ENCODE peak calls at places on chromosomes 16 and 17, in eight cellular contexts. C is transverse colon, J is adrenal gland, U is heart left ventricle, I is tibial nerve, F is body of pancreas, O is lower leg skin, V is Peyer's patch. L is an unnamed sample.

GRCh38 chr17:57136355-57136754 is 51.3 kb downstream of the AKAP1 start:
- DNase-seq in C (no peak), J (no peak), U (no peak), I (no peak), F (no peak), O (no peak), V (no peak), L (no peak)

GRCh38 chr16:75070055-75070841 is 46.3 kb downstream of the LDHD start:
- DNase-seq in C (no peak), J (peak; percentile 31), U (peak; percentile 23), I (no peak), F (no peak), O (no peak), V (no peak), L (peak; percentile 53)

GRCh38 chr17:35214192-35214591 is 20.0 kb upstream of the SLC35G3 start:
- DNase-seq in C (no peak), J (no peak), U (no peak), I (no peak), F (no peak), O (no peak), V (peak; percentile 20), L (no peak)

GRCh38 chr17:40535924-40536717 is 29.2 kb downstream of the CCR7 start:
- DNase-seq in C (no peak), J (no peak), U (peak; percentile 80), I (no peak), F (no peak), O (no peak), V (no peak), L (peak; percentile 22)

GRCh38 chr17:60421273-60422161 is 772 bp upstream of the CHCT1 start:
- DNase-seq in C (peak; percentile 77), J (peak; percentile 67), U (peak; percentile 66), I (peak; percentile 52), F (peak; percentile 69), O (peak; percentile 93), V (peak; percentile 68), L (peak; percentile 86)

GRCh38 chr17:42846594-42847280 is 2.4 kb downstream of the AOC2 start:
- DNase-seq in C (no peak), J (peak; percentile 71), U (no peak), I (no peak), F (peak; percentile 10), O (peak; percentile 74), V (no peak), L (no peak)

GRCh38 chr16:66933776-66934137 is 445 bp downstream of the CIAO2B start:
- DNase-seq in C (no peak), J (peak; percentile 35), U (no peak), I (no peak), F (no peak), O (no peak), V (no peak), L (no peak)

GRCh38 chr17:142102-142661 is 4.8 kb downstream of the SCGB1C2 start:
- DNase-seq in C (no peak), J (peak; percentile 59), U (peak; percentile 6), I (peak; percentile 3), F (peak; percentile 44), O (peak; percentile 73), V (peak; percentile 14), L (peak; percentile 15)

GRCh38 chr16:168424-168823 is 2.6 kb downstream of the HBM start:
- DNase-seq in C (no peak), J (no peak), U (no peak), I (no peak), F (no peak), O (no peak), V (no peak), L (peak; percentile 74)

GRCh38 chr16:19186403-19186802 is 18.4 kb downstream of the SYT17 start:
- DNase-seq in C (no peak), J (no peak), U (no peak), I (no peak), F (no peak), O (no peak), V (no peak), L (no peak)

GRCh38 chr16:1983544-1984346 is at the start of gene GFER:
- DNase-seq in C (peak; percentile 92), J (peak; percentile 91), U (peak; percentile 93), I (peak; percentile 78), F (peak; percentile 91), O (peak; percentile 96), V (peak; percentile 78), L (peak; percentile 95)
- TF ChIP-seq POLR2A in C (peak; percentile 71), J (peak; percentile 51), U (no peak), I (no peak), F (peak; percentile 67), O (no peak), V (peak; percentile 55), L (peak; percentile 72)

GRCh38 chr17:82228278-82228841 is 482 bp upstream of the SLC16A3 start:
- DNase-seq in C (peak; percentile 80), J (no peak), U (peak; percentile 59), I (no peak), F (no peak), O (peak; percentile 89), V (peak; percentile 77), L (peak; percentile 46)

GRCh38 chr17:82230627-82231311 is 1.9 kb downstream of the SLC16A3 start:
- DNase-seq in C (peak; percentile 92), J (peak; percentile 73), U (peak; percentile 90), I (peak; percentile 71), F (no peak), O (peak; percentile 96), V (peak; percentile 74), L (peak; percentile 87)

GRCh38 chr17:82229686-82230626 is 1.1 kb downstream of the SLC16A3 start:
- DNase-seq in C (peak; percentile 27), J (no peak), U (no peak), I (no peak), F (no peak), O (peak; percentile 87), V (no peak), L (peak; percentile 48)

GRCh38 chr17:82227629-82228277 is 1.1 kb upstream of the SLC16A3 start:
- DNase-seq in C (no peak), J (no peak), U (peak; percentile 10), I (no peak), F (no peak), O (no peak), V (no peak), L (no peak)

GRCh38 chr17:82228842-82229685 is at the start of gene SLC16A3:
- DNase-seq in C (peak; percentile 78), J (no peak), U (peak; percentile 74), I (no peak), F (no peak), O (peak; percentile 89), V (peak; percentile 70), L (peak; percentile 77)
- TF ChIP-seq POLR2A in C (peak; percentile 32), J (peak; percentile 87), U (no peak), I (peak; percentile 46), F (peak; percentile 9), O (no peak), V (no peak), L (peak; percentile 54)

GRCh38 chr16:87953308-87954208 is 2.3 kb downstream of the BANP start:
- DNase-seq in C (no peak), J (no peak), U (no peak), I (no peak), F (no peak), O (no peak), V (no peak), L (no peak)
- TF ChIP-seq POLR2A in C (no peak), J (no peak), U (no peak), I (no peak), F (peak; percentile 51), O (no peak), V (peak; percentile 17), L (no peak)

GRCh38 chr17:55895112-55895759 is 144.4 kb downstream of the PCTP start:
- DNase-seq in C (no peak), J (no peak), U (no peak), I (peak; percentile 12), F (no peak), O (no peak), V (no peak), L (no peak)

GRCh38 chr17:55897301-55897700 is 146.4 kb downstream of the PCTP start:
- DNase-seq in C (no peak), J (no peak), U (no peak), I (peak; percentile 41), F (no peak), O (no peak), V (no peak), L (no peak)

GRCh38 chr17:55903028-55903690 is 152.3 kb downstream of the PCTP start:
- DNase-seq in C (no peak), J (no peak), U (no peak), I (no peak), F (no peak), O (no peak), V (no peak), L (no peak)

DNA sequence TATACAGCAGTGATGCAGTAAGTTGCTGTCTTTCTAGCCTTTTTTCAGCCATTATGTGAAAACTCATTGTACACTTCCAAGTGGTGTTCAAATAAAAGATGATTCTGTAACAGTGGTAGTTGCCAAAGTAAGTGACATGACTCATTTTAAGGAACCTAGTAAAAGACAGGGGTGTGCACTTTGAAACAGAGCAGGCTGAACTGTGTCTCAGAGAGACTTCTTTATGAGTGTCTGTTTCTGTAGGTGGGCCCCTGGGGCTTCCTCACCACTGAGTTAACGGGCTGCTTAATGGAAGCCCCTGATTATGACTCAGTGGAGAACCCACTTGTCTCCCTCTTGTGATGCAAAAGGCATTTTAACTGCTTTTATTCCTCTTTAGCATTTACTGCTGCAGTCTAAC is 147.3 kb downstream of the PCTP start:
- DNase-seq in C (no peak), J (no peak), U (no peak), I (no peak), F (no peak), O (no peak), V (no peak), L (no peak)
- TF ChIP-seq POLR2A in C (no peak), J (no peak), U (no peak), I (no peak), F (no peak), O (no peak), V (no peak), L (no peak)

GRCh38 chr16:81899601-81900000 is 111.7 kb downstream of the SDR42E1 start:
- DNase-seq in C (no peak), J (no peak), U (no peak), I (no peak), F (no peak), O (no peak), V (no peak), L (no peak)

GRCh38 chr16:81900014-81900413 is 111.3 kb downstream of the SDR42E1 start:
- DNase-seq in C (no peak), J (no peak), U (no peak), I (no peak), F (no peak), O (no peak), V (no peak), L (no peak)

GRCh38 chr16:81902025-81902424 is 109.2 kb downstream of the SDR42E1 start:
- DNase-seq in C (no peak), J (no peak), U (no peak), I (no peak), F (no peak), O (no peak), V (no peak), L (no peak)

GRCh38 chr16:81901483-81901882 is 109.8 kb downstream of the SDR42E1 start:
- DNase-seq in C (no peak), J (no peak), U (no peak), I (peak; percentile 11), F (no peak), O (no peak), V (no peak), L (no peak)

DNA sequence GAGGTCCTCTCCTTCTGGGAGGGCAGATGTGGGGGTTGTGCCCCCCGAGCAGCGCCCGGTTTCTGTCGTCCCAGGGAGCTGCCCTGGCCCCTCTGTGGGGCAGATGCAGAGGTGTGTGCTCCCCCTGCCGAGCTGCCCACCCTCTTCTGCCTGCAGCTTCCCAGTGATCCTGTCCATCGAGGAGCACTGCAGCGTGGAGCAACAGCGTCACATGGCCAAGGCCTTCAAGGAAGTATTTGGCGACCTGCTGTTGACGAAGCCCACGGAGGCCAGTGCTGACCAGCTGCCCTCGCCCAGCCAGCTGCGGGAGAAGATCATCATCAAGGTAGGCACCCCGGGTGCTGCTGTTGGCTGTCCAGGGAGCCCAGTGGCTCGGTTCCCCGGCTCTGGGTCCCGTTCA is 110.8 kb downstream of the SDR42E1 start:
- DNase-seq in C (no peak), J (no peak), U (no peak), I (no peak), F (no peak), O (no peak), V (no peak), L (no peak)
- TF ChIP-seq POLR2A in C (no peak), J (no peak), U (no peak), I (no peak), F (no peak), O (no peak), V (no peak), L (no peak)

L was measured in erythroblast.